ENCODE peak calls at places on chromosome 2, in eight cellular contexts. X is HTR-8/SVneo, S is nucleus accumbens, E is amniotic stem cell, Q is SJSA1, V is MM.1S, L is activated T-cell treated with anti-CD3 and anti-CD28 coated beads for 1 hour, A is iPS-NIHi11. O is an unnamed sample.

GRCh38 chr2:34652636-34653035 is 1053.5 kb upstream of the FAM98A start:
- DNase-seq in V (peak; percentile 58), X (no peak), A (peak; percentile 15), Q (no peak), E (no peak), S (no peak), L (no peak), O (no peak)

GRCh38 chr2:144524190-144524957 is 4.5 kb upstream of the ZEB2 start:
- DNase-seq in L (no peak), X (no peak), V (no peak), E (no peak), Q (peak; percentile 30), S (peak; percentile 83), A (peak; percentile 77), O (peak; percentile 26)

GRCh38 chr2:234292205-234292954 is 204.5 kb downstream of the ARL4C start:
- DNase-seq in V (peak; percentile 85), Q (no peak), L (peak; percentile 41), A (no peak), S (no peak), X (no peak), E (no peak), O (no peak)

GRCh38 chr2:192978317-192978874 is 783.7 kb upstream of the TMEFF2 start:
- DNase-seq in X (no peak), L (no peak), V (no peak), S (no peak), E (no peak), A (no peak), Q (no peak), O (no peak)

GRCh38 chr2:37610638-37611289 is 60.7 kb downstream of the CDC42EP3 start:
- DNase-seq in S (no peak), V (no peak), L (no peak), Q (no peak), E (no peak), X (no peak), A (no peak), O (no peak)

GRCh38 chr2:8549942-8550341 is 131.9 kb upstream of the ID2 start:
- DNase-seq in E (no peak), A (no peak), L (no peak), Q (no peak), S (no peak), V (no peak), X (no peak), O (no peak)

GRCh38 chr2:113252047-113252582 is 26.6 kb downstream of the PAX8 start:
- DNase-seq in E (no peak), X (no peak), A (no peak), V (no peak), L (no peak), S (no peak), Q (no peak), O (no peak)

GRCh38 chr2:70391259-70391658 is 89.4 kb upstream of the FAM136A start:
- DNase-seq in V (no peak), E (no peak), S (no peak), X (no peak), Q (no peak), A (no peak), L (no peak), O (no peak)

GRCh38 chr2:137291810-137292209 is 526.5 kb downstream of the THSD7B start:
- DNase-seq in S (no peak), E (no peak), A (no peak), L (no peak), V (no peak), Q (no peak), X (no peak), O (no peak)

GRCh38 chr2:62933398-62933917 is 117.2 kb upstream of the OTX1 start:
- DNase-seq in Q (no peak), V (no peak), E (no peak), L (no peak), X (no peak), A (no peak), S (no peak), O (no peak)

GRCh38 chr2:100919316-100919715 is 82.8 kb upstream of the RPL31 start:
- DNase-seq in S (no peak), L (no peak), V (no peak), A (peak; percentile 69), X (no peak), Q (no peak), E (no peak), O (no peak)

GRCh38 chr2:233053928-233054774 is 6.0 kb upstream of the INPP5D start:
- DNase-seq in S (no peak), E (no peak), Q (peak; percentile 37), X (peak; percentile 91), L (peak; percentile 71), V (peak; percentile 64), A (peak; percentile 90), O (peak; percentile 54)

GRCh38 chr2:128786800-128787478 is 468.3 kb upstream of the HS6ST1 start:
- DNase-seq in L (no peak), A (peak; percentile 49), S (no peak), Q (peak; percentile 3), E (no peak), X (no peak), V (no peak), O (no peak)

GRCh38 chr2:126749537-126749936 is 93.6 kb downstream of the GYPC start:
- DNase-seq in E (no peak), X (no peak), A (no peak), Q (no peak), L (no peak), S (no peak), V (no peak), O (no peak)

GRCh38 chr2:67840460-67841068 is 222.2 kb downstream of the C1D start:
- DNase-seq in E (peak; percentile 46), Q (peak; percentile 19), X (peak; percentile 75), A (peak; percentile 73), S (no peak), L (no peak), V (peak; percentile 61), O (no peak)

GRCh38 chr2:155792666-155793065 is 539.9 kb downstream of the NR4A2 start:
- DNase-seq in L (no peak), E (no peak), A (no peak), V (no peak), X (no peak), Q (no peak), S (no peak), O (no peak)

GRCh38 chr2:110211938-110212858 is at the start of gene MTLN:
- DNase-seq in A (peak; percentile 73), L (peak; percentile 30), Q (peak; percentile 88), V (peak; percentile 76), X (peak; percentile 63), E (peak; percentile 20), S (peak; percentile 48), O (no peak)

GRCh38 chr2:239223330-239224248 is 177.2 kb downstream of the HDAC4 start:
- DNase-seq in V (no peak), E (no peak), X (no peak), Q (no peak), L (no peak), S (peak; percentile 68), A (no peak), O (no peak)

GRCh38 chr2:143937563-143938346 is 582.2 kb downstream of the ZEB2 start:
- DNase-seq in L (no peak), X (no peak), A (peak; percentile 13), V (no peak), S (no peak), Q (no peak), E (no peak), O (no peak)

GRCh38 chr2:23940976-23941605 is 828 bp downstream of the UBXN2A start:
- DNase-seq in X (no peak), L (no peak), S (no peak), V (no peak), E (no peak), A (no peak), Q (no peak), O (no peak)

GRCh38 chr2:25178976-25179375 is 10.6 kb upstream of the POMC start:
- DNase-seq in Q (no peak), S (no peak), E (no peak), V (no peak), L (no peak), X (no peak), A (no peak), O (no peak)